ENCODE peak calls at places on chromosomes 1 and 21, in five cellular contexts. One of them, this sample, is unnamed.

GRCh38 chr21:37555672-37556261 is 189.2 kb downstream of the DYRK1A start:
- DNase-seq in bronchial epithelial cell: no peak
- DNase-seq in RPMI7951: no peak
- DNase-seq in T-helper 2 cell: no peak
- DNase-seq in small intestine: no peak
- DNase-seq in this sample: no peak

GRCh38 chr1:24932284-24932683 is 2.2 kb upstream of the RUNX3 start:
- DNase-seq in T-helper 2 cell: peak
- DNase-seq in bronchial epithelial cell: no peak
- DNase-seq in RPMI7951: no peak
- DNase-seq in small intestine: peak
- DNase-seq in this sample: no peak

GRCh38 chr1:157137051-157137772 is 983 bp downstream of the ETV3 start:
- DNase-seq in bronchial epithelial cell: peak
- DNase-seq in RPMI7951: peak
- DNase-seq in T-helper 2 cell: no peak
- DNase-seq in small intestine: peak
- DNase-seq in this sample: peak

GRCh38 chr1:147236959-147237791 is 5.3 kb upstream of the CHD1L start:
- DNase-seq in T-helper 2 cell: no peak
- DNase-seq in RPMI7951: no peak
- DNase-seq in bronchial epithelial cell: peak
- DNase-seq in small intestine: peak
- DNase-seq in this sample: no peak

GRCh38 chr1:34013958-34014737 is 150.3 kb downstream of the HMGB4 start:
- DNase-seq in T-helper 2 cell: no peak
- DNase-seq in small intestine: no peak
- DNase-seq in RPMI7951: peak
- DNase-seq in bronchial epithelial cell: no peak
- DNase-seq in this sample: no peak

GRCh38 chr1:12604114-12604874 is 13.7 kb downstream of the DHRS3 start:
- DNase-seq in bronchial epithelial cell: peak
- DNase-seq in T-helper 2 cell: no peak
- DNase-seq in small intestine: peak
- DNase-seq in RPMI7951: peak
- DNase-seq in this sample: peak

GRCh38 chr1:42774928-42775549 is 8.0 kb downstream of the C1orf50 start:
- DNase-seq in RPMI7951: no peak
- DNase-seq in T-helper 2 cell: no peak
- DNase-seq in small intestine: no peak
- DNase-seq in bronchial epithelial cell: no peak
- DNase-seq in this sample: no peak

GRCh38 chr1:90959352-90960206 is 62.3 kb downstream of the ZNF644 start:
- DNase-seq in RPMI7951: peak
- DNase-seq in T-helper 2 cell: no peak
- DNase-seq in bronchial epithelial cell: peak
- DNase-seq in small intestine: no peak
- DNase-seq in this sample: no peak

GRCh38 chr21:45405271-45405818 is 380 bp downstream of the COL18A1 start:
- DNase-seq in T-helper 2 cell: no peak
- DNase-seq in bronchial epithelial cell: no peak
- DNase-seq in small intestine: no peak
- DNase-seq in RPMI7951: peak
- DNase-seq in this sample: no peak

GRCh38 chr1:40855513-40855912 is 6.7 kb downstream of the CITED4 start:
- DNase-seq in bronchial epithelial cell: no peak
- DNase-seq in RPMI7951: no peak
- DNase-seq in small intestine: no peak
- DNase-seq in T-helper 2 cell: no peak
- DNase-seq in this sample: peak

GRCh38 chr1:211511947-211512346 is 20.0 kb upstream of the RD3 start:
- DNase-seq in bronchial epithelial cell: peak
- DNase-seq in RPMI7951: peak
- DNase-seq in small intestine: no peak
- DNase-seq in T-helper 2 cell: no peak
- DNase-seq in this sample: no peak

GRCh38 chr1:219555802-219556201 is 57.1 kb downstream of the ZC3H11B start:
- DNase-seq in small intestine: no peak
- DNase-seq in T-helper 2 cell: no peak
- DNase-seq in bronchial epithelial cell: peak
- DNase-seq in RPMI7951: peak
- DNase-seq in this sample: no peak

GRCh38 chr1:164560076-164560475 is 1.1 kb downstream of the PBX1 start:
- DNase-seq in bronchial epithelial cell: peak
- DNase-seq in RPMI7951: no peak
- DNase-seq in small intestine: peak
- DNase-seq in T-helper 2 cell: no peak
- DNase-seq in this sample: no peak

GRCh38 chr1:221527886-221528634 is 213.8 kb downstream of the DUSP10 start:
- DNase-seq in T-helper 2 cell: no peak
- DNase-seq in bronchial epithelial cell: no peak
- DNase-seq in RPMI7951: no peak
- DNase-seq in small intestine: no peak
- DNase-seq in this sample: no peak